ENCODE peak calls at places on chromosome 3, in six cellular contexts. Y is fibroblast of the aortic adventitia, D is AG04450, W is suprapubic skin, L is dorsolateral prefrontal cortex, Z is sigmoid colon. E is an unnamed sample.

GRCh38 chr3:45508659-45509037 is 85.9 kb upstream of the LIMD1 start:
- DNase-seq in Y (no peak), D (no peak), W (no peak), L (no peak), Z (no peak), E (no peak)

GRCh38 chr3:24387493-24387892 is 107.2 kb downstream of the THRB start:
- DNase-seq in Y (peak), D (no peak), W (no peak), L (no peak), Z (no peak), E (no peak)

GRCh38 chr3:170387952-170388351 is 30.4 kb downstream of the SKIL start:
- DNase-seq in Y (peak), D (no peak), W (no peak), L (no peak), Z (no peak), E (no peak)

GRCh38 chr3:187265461-187265955 is 26.0 kb downstream of the MASP1 start:
- DNase-seq in Y (peak), D (no peak), W (no peak), L (no peak), Z (no peak), E (no peak)

GRCh38 chr3:188792788-188793187 is 379.0 kb upstream of the TPRG1 start:
- DNase-seq in Y (no peak), D (no peak), W (no peak), L (peak), Z (no peak), E (no peak)

GRCh38 chr3:41985018-41985417 is 23.1 kb upstream of the ULK4 start:
- DNase-seq in Y (no peak), D (no peak), W (no peak), L (no peak), Z (no peak), E (no peak)

GRCh38 chr3:128329491-128330300 is 137.0 kb downstream of the DNAJB8 start:
- DNase-seq in Y (no peak), D (no peak), W (no peak), L (no peak), Z (peak), E (no peak)

GRCh38 chr3:65993134-65993900 is 45.4 kb downstream of the MAGI1 start:
- DNase-seq in Y (no peak), D (no peak), W (no peak), L (no peak), Z (no peak), E (no peak)

GRCh38 chr3:127614928-127615592 is 13.9 kb upstream of the PODXL2 start:
- DNase-seq in Y (no peak), D (no peak), W (no peak), L (no peak), Z (no peak), E (no peak)

GRCh38 chr3:78139166-78139565 is 1099.3 kb downstream of the ROBO2 start:
- DNase-seq in Y (peak), D (peak), W (no peak), L (no peak), Z (no peak), E (no peak)

GRCh38 chr3:11201246-11202024 is 47.1 kb downstream of the HRH1 start:
- DNase-seq in Y (peak), D (no peak), W (no peak), L (no peak), Z (no peak), E (no peak)

GRCh38 chr3:37290551-37290950 is 116.2 kb upstream of the LRRFIP2 start:
- DNase-seq in Y (peak), D (peak), W (no peak), L (no peak), Z (no peak), E (no peak)

GRCh38 chr3:23776352-23776891 is 29.3 kb upstream of the UBE2E1 start:
- DNase-seq in Y (peak), D (peak), W (no peak), L (peak), Z (no peak), E (no peak)

GRCh38 chr3:192833177-192833890 is 84.3 kb downstream of the MB21D2 start:
- DNase-seq in Y (peak), D (no peak), W (no peak), L (no peak), Z (no peak), E (no peak)

GRCh38 chr3:42702066-42702951 is at the start of gene HHATL:
- DNase-seq in Y (no peak), D (no peak), W (no peak), L (peak), Z (no peak), E (no peak)

GRCh38 chr3:10653866-10654611 is 148.7 kb upstream of the ATP2B2 start:
- DNase-seq in Y (no peak), D (no peak), W (peak), L (no peak), Z (no peak), E (no peak)

GRCh38 chr3:177679568-177680441 is 482.5 kb upstream of the TBL1XR1 start:
- DNase-seq in Y (peak), D (no peak), W (no peak), L (no peak), Z (no peak), E (no peak)

GRCh38 chr3:72571052-72571451 is 277.2 kb downstream of the SHQ1 start:
- DNase-seq in Y (no peak), D (no peak), W (no peak), L (no peak), Z (no peak), E (no peak)

GRCh38 chr3:66302288-66302687 is 81.5 kb downstream of the SLC25A26 start:
- DNase-seq in Y (no peak), D (no peak), W (no peak), L (no peak), Z (no peak), E (peak)

GRCh38 chr3:71072288-71072687 is 511.2 kb downstream of the FOXP1 start:
- DNase-seq in Y (peak), D (no peak), W (no peak), L (no peak), Z (no peak), E (no peak)

GRCh38 chr3:10286596-10287295 is 6.0 kb downstream of the GHRL start:
- DNase-seq in Y (peak), D (peak), W (peak), L (peak), Z (no peak), E (no peak)

GRCh38 chr3:8996681-8997121 is 33.4 kb upstream of the RAD18 start:
- DNase-seq in Y (peak), D (peak), W (no peak), L (peak), Z (peak), E (no peak)

GRCh38 chr3:4656059-4656458 is 162.9 kb downstream of the ITPR1 start:
- DNase-seq in Y (peak), D (peak), W (no peak), L (peak), Z (peak), E (no peak)

GRCh38 chr3:76683256-76683655 is 356.6 kb upstream of the ROBO2 start:
- DNase-seq in Y (no peak), D (no peak), W (no peak), L (no peak), Z (no peak), E (no peak)

GRCh38 chr3:76684946-76685345 is 355.0 kb upstream of the ROBO2 start:
- DNase-seq in Y (no peak), D (no peak), W (no peak), L (no peak), Z (no peak), E (no peak)

DNA sequence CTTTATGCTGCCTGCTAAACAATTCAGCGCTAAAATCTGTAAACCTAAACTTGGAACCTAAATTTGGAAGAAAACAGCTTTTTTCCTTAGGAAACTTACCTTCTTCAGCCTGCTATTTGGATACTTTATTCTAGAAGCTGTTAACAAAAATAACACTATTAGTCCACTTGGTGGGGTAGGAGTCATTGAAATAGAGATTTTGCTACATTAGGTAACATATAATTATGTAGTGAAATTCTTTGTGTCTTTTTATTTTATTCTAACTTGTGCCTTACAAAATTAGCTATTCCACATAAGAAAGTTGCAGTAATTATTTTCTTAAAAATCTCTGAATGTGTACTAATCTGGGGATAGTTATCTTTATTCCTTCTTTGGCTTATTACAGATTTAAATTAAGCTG is 360.4 kb upstream of the ROBO2 start:
- DNase-seq in Y (no peak), D (no peak), W (no peak), L (no peak), Z (no peak), E (no peak)
- TF ChIP-seq CTCF in Y (no peak), D (no peak), W (no peak), L (no peak), Z (no peak), E (no peak)

GRCh38 chr3:129626744-129627349 is 20.4 kb upstream of the PLXND1 start:
- DNase-seq in Y (peak), D (no peak), W (peak), L (peak), Z (peak), E (peak)

GRCh38 chr3:129623447-129624118 is 17.1 kb upstream of the PLXND1 start:
- DNase-seq in Y (no peak), D (no peak), W (peak), L (no peak), Z (peak), E (no peak)

GRCh38 chr3:129624347-129625070 is 18.0 kb upstream of the PLXND1 start:
- DNase-seq in Y (peak), D (no peak), W (peak), L (no peak), Z (peak), E (no peak)

GRCh38 chr3:129627350-129628168 is 21.1 kb upstream of the PLXND1 start:
- DNase-seq in Y (peak), D (no peak), W (peak), L (peak), Z (peak), E (peak)

DNA sequence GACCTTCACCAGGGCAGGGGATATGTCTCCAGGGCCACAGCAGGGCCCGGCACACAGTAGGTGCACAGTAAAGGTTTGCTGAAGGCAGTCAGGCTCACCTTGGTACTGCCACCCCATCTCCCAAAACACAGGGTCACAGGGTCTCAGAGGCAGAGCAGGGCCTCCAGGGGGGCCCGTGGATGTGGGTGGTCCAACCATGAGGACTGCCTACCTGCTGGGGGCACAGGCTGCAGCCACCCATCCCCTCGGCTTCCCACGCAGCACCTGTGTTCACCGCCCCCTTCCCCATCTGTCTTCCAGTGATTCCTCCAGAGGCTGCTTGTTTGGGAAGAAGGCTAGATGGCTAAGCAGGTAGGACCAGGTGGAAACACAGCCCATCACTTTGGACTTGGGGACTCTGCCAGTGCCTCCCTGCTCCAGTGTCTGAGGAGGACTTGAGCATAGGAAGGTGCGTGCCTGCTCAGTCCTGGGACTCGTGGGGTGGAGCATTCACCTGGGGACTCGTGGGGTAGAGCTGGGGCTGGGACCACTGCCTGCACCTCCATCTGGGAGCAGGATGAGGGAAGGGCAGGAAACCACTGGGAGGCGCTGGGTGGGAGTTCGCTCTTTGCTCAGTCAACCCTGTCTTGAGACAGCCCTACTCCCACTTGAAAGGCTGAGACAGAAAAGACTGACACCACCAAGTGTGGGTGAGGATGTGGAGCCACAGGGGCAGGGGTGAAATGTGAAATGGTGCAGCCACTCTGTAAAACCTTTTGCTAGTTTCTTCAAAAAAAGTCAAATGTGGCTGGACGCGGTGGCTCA is 18.8 kb upstream of the PLXND1 start:
- DNase-seq in Y (no peak), D (no peak), W (peak), L (no peak), Z (peak), E (no peak)
- H3K4me3 ChIP-seq in Y (no peak), D (no peak), W (no peak), L (no peak), Z (no peak), E (no peak)

GRCh38 chr3:51642462-51642861 is 28.6 kb upstream of the TEX264 start:
- DNase-seq in Y (no peak), D (no peak), W (no peak), L (no peak), Z (no peak), E (no peak)

GRCh38 chr3:51637144-51637940 is 33.7 kb upstream of the TEX264 start:
- DNase-seq in Y (no peak), D (no peak), W (no peak), L (no peak), Z (no peak), E (no peak)

GRCh38 chr3:51637941-51638471 is 33.0 kb upstream of the TEX264 start:
- DNase-seq in Y (peak), D (peak), W (no peak), L (no peak), Z (no peak), E (no peak)
- TF ChIP-seq CTCF in Y (peak), D (peak), W (peak), L (peak), Z (peak), E (peak)

DNA sequence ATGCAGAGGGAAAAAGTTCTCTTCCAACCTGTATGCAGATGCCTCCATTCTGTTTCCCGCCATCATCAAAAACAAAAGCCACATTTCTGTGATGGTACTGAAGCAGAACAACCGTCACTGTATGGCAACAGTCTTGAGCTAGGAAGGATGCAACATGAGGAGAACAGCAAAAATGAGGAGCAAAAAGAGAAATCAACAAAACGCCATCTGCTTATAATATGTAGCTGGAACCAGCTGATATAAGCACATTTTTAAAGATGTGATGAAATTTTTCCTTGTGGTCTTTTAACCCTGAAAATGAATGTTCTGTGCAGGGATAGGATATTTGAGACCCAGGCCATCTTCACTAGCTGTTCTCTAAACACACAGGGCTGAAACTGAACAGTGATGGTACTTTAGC is 287.0 kb downstream of the ZIC4 start:
- DNase-seq in Y (no peak), D (no peak), W (no peak), L (no peak), Z (no peak), E (no peak)
- H3K4me3 ChIP-seq in Y (no peak), D (no peak), W (no peak), L (no peak), Z (no peak), E (no peak)

GRCh38 chr3:134030801-134031619 is 1.3 kb upstream of the SLCO2A1 start:
- DNase-seq in Y (no peak), D (no peak), W (peak), L (no peak), Z (peak), E (no peak)

GRCh38 chr3:134035836-134036235 is 6.1 kb upstream of the SLCO2A1 start:
- DNase-seq in Y (no peak), D (no peak), W (no peak), L (no peak), Z (peak), E (no peak)

GRCh38 chr3:134034005-134034785 is 4.5 kb upstream of the SLCO2A1 start:
- DNase-seq in Y (no peak), D (peak), W (no peak), L (no peak), Z (peak), E (no peak)

GRCh38 chr3:134031620-134031915 is 1.8 kb upstream of the SLCO2A1 start:
- DNase-seq in Y (no peak), D (no peak), W (no peak), L (no peak), Z (no peak), E (no peak)

DNA sequence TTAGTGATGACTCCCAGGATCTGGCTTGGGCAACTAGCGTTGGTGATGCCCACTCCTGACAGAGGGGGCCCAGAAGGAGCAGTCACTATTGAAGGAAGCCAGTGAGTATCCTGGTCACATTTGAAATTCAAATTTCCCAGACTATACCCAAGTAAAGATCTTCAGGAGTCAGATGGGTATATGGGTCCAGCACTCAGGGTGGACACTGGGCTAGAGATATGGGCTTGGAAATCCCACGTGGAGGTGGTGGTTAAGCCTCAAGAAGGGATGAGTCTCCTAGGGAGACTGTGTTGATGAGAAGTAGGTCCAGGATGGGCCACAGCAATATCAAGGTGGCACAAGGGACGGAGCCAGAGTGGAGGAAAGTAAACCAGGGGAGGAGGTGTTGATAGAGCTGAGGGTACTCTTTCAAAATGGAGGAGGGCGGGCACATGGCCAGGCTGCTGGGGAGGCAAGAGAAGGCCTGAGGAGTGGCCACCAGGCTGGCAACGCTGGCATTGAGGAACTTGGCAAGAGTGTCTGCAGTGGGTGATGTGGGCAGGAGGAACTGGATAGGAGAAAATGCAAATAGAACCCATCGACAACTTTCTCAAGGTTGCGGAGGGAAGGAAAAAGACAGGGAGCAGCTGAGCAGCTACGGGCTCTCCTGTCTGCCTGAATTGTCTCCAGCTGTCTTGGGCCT is 3.7 kb upstream of the SLCO2A1 start:
- DNase-seq in Y (no peak), D (no peak), W (no peak), L (no peak), Z (peak), E (no peak)
- TF ChIP-seq CTCF in Y (no peak), D (no peak), W (no peak), L (no peak), Z (no peak), E (no peak)

GRCh38 chr3:172750069-172750367 is 508 bp upstream of the ECT2 start:
- DNase-seq in Y (no peak), D (no peak), W (no peak), L (no peak), Z (no peak), E (no peak)

GRCh38 chr3:172746476-172746875 is 4.0 kb upstream of the ECT2 start:
- DNase-seq in Y (peak), D (no peak), W (no peak), L (no peak), Z (no peak), E (no peak)

GRCh38 chr3:172751188-172751571 is 654 bp downstream of the ECT2 start:
- DNase-seq in Y (peak), D (no peak), W (no peak), L (no peak), Z (no peak), E (no peak)

GRCh38 chr3:172750368-172751187 is at the start of gene ECT2:
- DNase-seq in Y (peak), D (peak), W (peak), L (peak), Z (peak), E (peak)

DNA sequence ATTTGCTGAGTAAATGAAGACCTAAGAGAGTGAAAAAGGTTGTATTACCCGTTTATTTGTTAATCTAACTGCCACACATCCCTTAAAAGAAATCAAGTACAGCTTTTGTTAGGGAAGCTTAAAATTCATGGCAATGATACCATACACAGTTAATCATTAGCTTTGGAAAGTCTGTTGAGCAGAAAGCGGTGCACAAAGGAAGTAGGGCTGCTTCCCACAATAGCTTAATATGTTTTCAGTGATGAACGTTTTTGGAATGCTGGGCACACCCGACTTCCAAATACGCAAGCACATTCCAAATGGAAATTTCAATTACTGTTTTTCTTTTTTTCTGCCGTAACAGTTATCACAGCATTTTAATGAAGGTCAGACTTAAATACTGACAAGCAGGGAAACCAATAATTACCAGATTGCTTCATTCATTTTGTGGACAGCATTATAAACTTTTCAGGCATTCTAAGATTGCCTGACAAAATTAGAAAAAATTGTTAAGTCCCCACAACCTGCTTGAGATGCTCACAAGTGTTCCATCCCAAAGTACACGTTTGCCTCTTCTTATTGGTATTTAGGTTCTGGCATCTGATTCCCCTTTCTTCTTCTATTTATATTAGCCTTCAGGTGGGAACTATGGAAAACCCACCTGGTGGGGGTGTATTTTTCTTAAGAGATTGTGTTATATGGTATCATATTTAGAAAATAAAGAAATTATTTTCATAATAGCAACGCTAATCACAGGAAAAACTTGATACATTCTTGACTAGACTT is 1.1 kb upstream of the ECT2 start:
- DNase-seq in Y (peak), D (peak), W (no peak), L (no peak), Z (no peak), E (no peak)
- H3K4me3 ChIP-seq in Y (peak), D (peak), W (peak), L (peak), Z (peak), E (peak)

DNA sequence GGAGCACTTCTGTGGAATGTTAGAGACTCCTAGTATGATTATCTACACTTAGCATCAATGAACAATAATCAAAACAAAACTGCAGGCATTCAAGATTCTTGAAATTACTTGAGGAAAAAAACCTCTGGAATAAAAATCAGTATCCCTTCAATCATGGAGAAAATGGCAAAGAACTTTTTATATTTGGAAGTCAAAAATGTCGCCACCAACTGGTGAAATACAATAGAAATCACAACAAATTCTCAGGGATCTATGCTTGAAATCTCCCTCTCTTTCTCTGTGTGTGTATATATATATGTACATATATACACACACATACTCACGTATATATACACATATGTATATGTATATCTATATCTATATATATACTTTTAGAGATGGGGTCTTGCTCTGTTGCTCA is 378.9 kb upstream of the ALCAM start:
- DNase-seq in Y (no peak), D (no peak), W (no peak), L (no peak), Z (no peak), E (no peak)
- TF ChIP-seq CTCF in Y (no peak), D (no peak), W (no peak), L (no peak), Z (no peak), E (no peak)

E was measured in CD8-positive, alpha-beta T cell.